ENCODE peak calls at places on chromosomes 1 and 21, in five cellular contexts. One of them, this sample, is unnamed.

GRCh38 chr1:149917590-149918144 is at the start of gene SV2A:
- DNase-seq in PC-9: no peak
- DNase-seq in fibroblast of lung: peak; percentile 77
- DNase-seq in neural progenitor cell: peak; percentile 86
- DNase-seq in GM23338: peak; percentile 87
- DNase-seq in this sample: no peak

GRCh38 chr21:24375201-24375600 is 1232.1 kb downstream of the MRPL39 start:
- DNase-seq in PC-9: no peak
- DNase-seq in fibroblast of lung: no peak
- DNase-seq in neural progenitor cell: no peak
- DNase-seq in GM23338: peak; percentile 34
- DNase-seq in this sample: no peak

GRCh38 chr21:41779659-41780058 is 12.8 kb upstream of the RIPK4 start:
- DNase-seq in PC-9: no peak
- DNase-seq in fibroblast of lung: no peak
- DNase-seq in neural progenitor cell: no peak
- DNase-seq in GM23338: no peak
- DNase-seq in this sample: no peak

GRCh38 chr1:175673236-175674150 is 69.9 kb downstream of the TNR start:
- DNase-seq in PC-9: no peak
- DNase-seq in fibroblast of lung: no peak
- DNase-seq in neural progenitor cell: peak; percentile 52
- DNase-seq in GM23338: no peak
- DNase-seq in this sample: peak; percentile 4

GRCh38 chr1:203534526-203534925 is 40.6 kb downstream of the OPTC start:
- DNase-seq in PC-9: peak; percentile 95
- DNase-seq in fibroblast of lung: peak; percentile 82
- DNase-seq in neural progenitor cell: peak; percentile 1
- DNase-seq in GM23338: no peak
- DNase-seq in this sample: peak; percentile 98

GRCh38 chr1:175367896-175368295 is 175.3 kb upstream of the KIAA0040 start:
- DNase-seq in PC-9: peak; percentile 58
- DNase-seq in fibroblast of lung: no peak
- DNase-seq in neural progenitor cell: no peak
- DNase-seq in GM23338: no peak
- DNase-seq in this sample: no peak

GRCh38 chr1:83090195-83090594 is 908.7 kb downstream of the TTLL7 start:
- DNase-seq in PC-9: peak; percentile 82
- DNase-seq in fibroblast of lung: no peak
- DNase-seq in neural progenitor cell: no peak
- DNase-seq in GM23338: no peak
- DNase-seq in this sample: peak; percentile 10

GRCh38 chr1:11309385-11309784 is 36.4 kb downstream of the UBIAD1 start:
- DNase-seq in PC-9: no peak
- DNase-seq in fibroblast of lung: no peak
- DNase-seq in neural progenitor cell: no peak
- DNase-seq in GM23338: no peak
- DNase-seq in this sample: no peak

GRCh38 chr1:152191260-152191659 is 32.2 kb upstream of the RPTN start:
- DNase-seq in PC-9: no peak
- DNase-seq in fibroblast of lung: no peak
- DNase-seq in neural progenitor cell: no peak
- DNase-seq in GM23338: no peak
- DNase-seq in this sample: peak; percentile 82

GRCh38 chr1:119838255-119838654 is 27.0 kb upstream of the REG4 start:
- DNase-seq in PC-9: no peak
- DNase-seq in fibroblast of lung: no peak
- DNase-seq in neural progenitor cell: no peak
- DNase-seq in GM23338: no peak
- DNase-seq in this sample: peak; percentile 32

GRCh38 chr1:110620686-110621085 is 14.5 kb upstream of the KCNA2 start:
- DNase-seq in PC-9: no peak
- DNase-seq in fibroblast of lung: no peak
- DNase-seq in neural progenitor cell: no peak
- DNase-seq in GM23338: no peak
- DNase-seq in this sample: no peak

GRCh38 chr1:7638078-7638477 is 133.0 kb upstream of the VAMP3 start:
- DNase-seq in PC-9: no peak
- DNase-seq in fibroblast of lung: no peak
- DNase-seq in neural progenitor cell: peak; percentile 58
- DNase-seq in GM23338: no peak
- DNase-seq in this sample: no peak

GRCh38 chr1:99786751-99787501 is 20.5 kb upstream of the FRRS1 start:
- DNase-seq in PC-9: peak; percentile 24
- DNase-seq in fibroblast of lung: no peak
- DNase-seq in neural progenitor cell: no peak
- DNase-seq in GM23338: no peak
- DNase-seq in this sample: no peak

GRCh38 chr1:212628813-212629415 is 20.4 kb downstream of the ATF3 start:
- DNase-seq in PC-9: no peak
- DNase-seq in fibroblast of lung: no peak
- DNase-seq in neural progenitor cell: no peak
- DNase-seq in GM23338: no peak
- DNase-seq in this sample: no peak

GRCh38 chr1:24925082-24925779 is 4.8 kb downstream of the RUNX3 start:
- DNase-seq in PC-9: no peak
- DNase-seq in fibroblast of lung: no peak
- DNase-seq in neural progenitor cell: no peak
- DNase-seq in GM23338: no peak
- DNase-seq in this sample: no peak

GRCh38 chr1:16048573-16049189 is 5.1 kb downstream of the CLCNKB start:
- DNase-seq in PC-9: no peak
- DNase-seq in fibroblast of lung: peak; percentile 49
- DNase-seq in neural progenitor cell: peak; percentile 95
- DNase-seq in GM23338: peak; percentile 97
- DNase-seq in this sample: no peak

GRCh38 chr1:18480315-18481189 is at the start of gene KLHDC7A:
- DNase-seq in PC-9: peak; percentile 91
- DNase-seq in fibroblast of lung: no peak
- DNase-seq in neural progenitor cell: peak; percentile 75
- DNase-seq in GM23338: peak; percentile 94
- DNase-seq in this sample: peak; percentile 20

GRCh38 chr1:86436041-86436440 is 12.1 kb downstream of the CLCA2 start:
- DNase-seq in PC-9: no peak
- DNase-seq in fibroblast of lung: no peak
- DNase-seq in neural progenitor cell: no peak
- DNase-seq in GM23338: no peak
- DNase-seq in this sample: no peak

GRCh38 chr21:45286671-45287437 is 841 bp downstream of the POFUT2 start:
- DNase-seq in PC-9: no peak
- DNase-seq in fibroblast of lung: no peak
- DNase-seq in neural progenitor cell: peak; percentile 94
- DNase-seq in GM23338: peak; percentile 86
- DNase-seq in this sample: no peak

GRCh38 chr1:178086294-178087255 is 7.3 kb upstream of the RASAL2 start:
- DNase-seq in PC-9: no peak
- DNase-seq in fibroblast of lung: peak; percentile 34
- DNase-seq in neural progenitor cell: no peak
- DNase-seq in GM23338: no peak
- DNase-seq in this sample: no peak

GRCh38 chr1:199029401-199029800 is 390.6 kb downstream of the PTPRC start:
- DNase-seq in PC-9: no peak
- DNase-seq in fibroblast of lung: no peak
- DNase-seq in neural progenitor cell: no peak
- DNase-seq in GM23338: no peak
- DNase-seq in this sample: peak; percentile 75

GRCh38 chr1:196970182-196970581 is 7.2 kb upstream of the CFHR5 start:
- DNase-seq in PC-9: no peak
- DNase-seq in fibroblast of lung: no peak
- DNase-seq in neural progenitor cell: no peak
- DNase-seq in GM23338: no peak
- DNase-seq in this sample: no peak

GRCh38 chr1:8091691-8092090 is 65.6 kb upstream of the ERRFI1 start:
- DNase-seq in PC-9: no peak
- DNase-seq in fibroblast of lung: no peak
- DNase-seq in neural progenitor cell: no peak
- DNase-seq in GM23338: no peak
- DNase-seq in this sample: no peak

GRCh38 chr1:205144751-205145150 is 23.0 kb upstream of the RBBP5 start:
- DNase-seq in PC-9: peak; percentile 46
- DNase-seq in fibroblast of lung: peak; percentile 59
- DNase-seq in neural progenitor cell: no peak
- DNase-seq in GM23338: no peak
- DNase-seq in this sample: no peak

GRCh38 chr1:119288751-119289150 is 79.8 kb upstream of the HAO2 start:
- DNase-seq in PC-9: no peak
- DNase-seq in fibroblast of lung: no peak
- DNase-seq in neural progenitor cell: no peak
- DNase-seq in GM23338: no peak
- DNase-seq in this sample: no peak

GRCh38 chr1:58841455-58841854 is 57.6 kb upstream of the JUN start:
- DNase-seq in PC-9: no peak
- DNase-seq in fibroblast of lung: no peak
- DNase-seq in neural progenitor cell: peak; percentile 34
- DNase-seq in GM23338: peak; percentile 74
- DNase-seq in this sample: no peak

GRCh38 chr1:214277704-214278635 is 3.0 kb upstream of the SMYD2 start:
- DNase-seq in PC-9: no peak
- DNase-seq in fibroblast of lung: no peak
- DNase-seq in neural progenitor cell: no peak
- DNase-seq in GM23338: no peak
- DNase-seq in this sample: no peak

GRCh38 chr1:236673284-236673919 is 12.9 kb upstream of the ACTN2 start:
- DNase-seq in PC-9: no peak
- DNase-seq in fibroblast of lung: peak; percentile 48
- DNase-seq in neural progenitor cell: no peak
- DNase-seq in GM23338: no peak
- DNase-seq in this sample: no peak

GRCh38 chr1:43632135-43632670 is 17.7 kb upstream of the KDM4A start:
- DNase-seq in PC-9: no peak
- DNase-seq in fibroblast of lung: no peak
- DNase-seq in neural progenitor cell: peak; percentile 10
- DNase-seq in GM23338: peak; percentile 22
- DNase-seq in this sample: no peak

GRCh38 chr1:118461154-118461553 is 276.1 kb upstream of the SPAG17 start:
- DNase-seq in PC-9: no peak
- DNase-seq in fibroblast of lung: no peak
- DNase-seq in neural progenitor cell: peak; percentile 9
- DNase-seq in GM23338: peak; percentile 20
- DNase-seq in this sample: no peak

GRCh38 chr1:228883535-228883934 is 148.3 kb downstream of the RHOU start:
- DNase-seq in PC-9: no peak
- DNase-seq in fibroblast of lung: no peak
- DNase-seq in neural progenitor cell: no peak
- DNase-seq in GM23338: no peak
- DNase-seq in this sample: no peak

GRCh38 chr1:223209293-223209898 is 66.3 kb upstream of the TLR5 start:
- DNase-seq in PC-9: no peak
- DNase-seq in fibroblast of lung: no peak
- DNase-seq in neural progenitor cell: no peak
- DNase-seq in GM23338: no peak
- DNase-seq in this sample: no peak
- TF ChIP-seq EZH2 in PC-9: no peak
- TF ChIP-seq EZH2 in fibroblast of lung: no peak
- TF ChIP-seq EZH2 in neural progenitor cell: no peak
- TF ChIP-seq EZH2 in GM23338: no peak
- TF ChIP-seq EZH2 in this sample: no peak

DNA sequence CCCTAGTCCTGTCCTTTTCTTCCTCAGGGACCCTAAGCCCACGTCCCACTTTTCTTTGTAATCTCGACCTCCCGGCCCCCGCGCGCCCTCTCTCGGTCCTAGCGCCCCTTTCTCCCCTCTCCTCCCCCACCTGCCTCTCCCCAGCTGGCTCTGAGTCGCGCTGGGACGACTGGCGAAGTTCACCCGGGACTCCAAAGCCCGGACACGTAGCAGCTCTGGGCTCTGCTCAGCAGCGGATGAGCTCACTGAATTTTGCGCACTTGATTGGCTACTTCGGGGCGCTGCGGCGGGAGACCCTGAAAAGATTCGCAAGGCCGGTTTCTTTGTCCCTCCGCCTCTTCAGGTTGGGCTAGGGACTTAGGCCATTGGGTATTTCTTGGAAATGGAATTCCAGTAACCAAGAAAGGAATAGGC is 16.3 kb upstream of the ACKR1 start:
- DNase-seq in PC-9: no peak
- DNase-seq in fibroblast of lung: peak; percentile 10
- DNase-seq in neural progenitor cell: peak; percentile 95
- DNase-seq in GM23338: peak; percentile 97
- DNase-seq in this sample: no peak
- TF ChIP-seq EZH2 in PC-9: no peak
- TF ChIP-seq EZH2 in fibroblast of lung: no peak
- TF ChIP-seq EZH2 in neural progenitor cell: peak; percentile 49
- TF ChIP-seq EZH2 in GM23338: no peak
- TF ChIP-seq EZH2 in this sample: no peak

DNA sequence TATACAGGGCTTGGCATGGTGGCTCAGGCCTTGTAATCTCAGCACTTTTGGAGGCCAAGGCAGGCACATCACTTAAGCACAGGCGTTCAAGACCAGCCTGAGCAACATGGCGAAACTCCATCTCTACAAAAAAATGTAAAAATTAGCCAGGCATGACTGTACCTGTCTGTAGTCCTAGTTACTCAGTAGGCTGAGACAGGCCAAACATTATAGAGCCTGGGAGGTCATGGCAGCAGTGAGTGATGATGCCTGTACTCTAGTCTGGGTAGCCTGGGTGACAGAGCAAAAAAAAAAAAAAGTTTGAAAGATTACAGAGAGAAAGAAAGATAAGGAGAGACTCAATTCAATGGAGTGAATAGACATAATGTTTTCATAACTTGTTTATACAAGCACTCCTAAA is 556.5 kb upstream of the BRINP3 start:
- DNase-seq in PC-9: no peak
- DNase-seq in fibroblast of lung: no peak
- DNase-seq in neural progenitor cell: no peak
- DNase-seq in GM23338: no peak
- DNase-seq in this sample: no peak
- TF ChIP-seq EZH2 in PC-9: no peak
- TF ChIP-seq EZH2 in fibroblast of lung: no peak
- TF ChIP-seq EZH2 in neural progenitor cell: no peak
- TF ChIP-seq EZH2 in GM23338: no peak
- TF ChIP-seq EZH2 in this sample: no peak

GRCh38 chr21:34887729-34888568 is 161.2 kb downstream of the RUNX1 start:
- DNase-seq in PC-9: peak; percentile 81
- DNase-seq in fibroblast of lung: peak; percentile 94
- DNase-seq in neural progenitor cell: peak; percentile 54
- DNase-seq in GM23338: peak; percentile 35
- DNase-seq in this sample: peak; percentile 93

GRCh38 chr21:34889537-34890257 is 159.4 kb downstream of the RUNX1 start:
- DNase-seq in PC-9: peak; percentile 56
- DNase-seq in fibroblast of lung: peak; percentile 80
- DNase-seq in neural progenitor cell: peak; percentile 90
- DNase-seq in GM23338: peak; percentile 50
- DNase-seq in this sample: peak; percentile 82

GRCh38 chr21:34890258-34890723 is 158.8 kb downstream of the RUNX1 start:
- DNase-seq in PC-9: no peak
- DNase-seq in fibroblast of lung: no peak
- DNase-seq in neural progenitor cell: no peak
- DNase-seq in GM23338: peak; percentile 76
- DNase-seq in this sample: no peak

GRCh38 chr21:34888569-34889286 is 160.4 kb downstream of the RUNX1 start:
- DNase-seq in PC-9: peak; percentile 78
- DNase-seq in fibroblast of lung: peak; percentile 95
- DNase-seq in neural progenitor cell: peak; percentile 96
- DNase-seq in GM23338: peak; percentile 98
- DNase-seq in this sample: peak; percentile 93

DNA sequence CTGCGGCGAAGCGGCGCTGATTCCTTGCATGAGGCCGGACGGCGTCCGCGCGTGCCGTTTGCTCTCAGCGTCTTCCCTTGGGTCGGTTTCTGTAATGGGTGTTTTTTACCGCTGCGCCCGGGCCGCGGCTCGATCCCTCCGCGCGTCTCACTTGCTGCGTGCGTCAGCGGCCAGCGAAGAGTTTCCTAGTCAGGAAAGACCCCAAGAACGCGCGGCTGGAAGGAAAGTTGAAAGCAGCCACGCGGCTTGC is 159.9 kb downstream of the RUNX1 start:
- DNase-seq in PC-9: no peak
- DNase-seq in fibroblast of lung: peak; percentile 79
- DNase-seq in neural progenitor cell: no peak
- DNase-seq in GM23338: peak; percentile 46
- DNase-seq in this sample: peak; percentile 78
- TF ChIP-seq EZH2 in PC-9: no peak
- TF ChIP-seq EZH2 in fibroblast of lung: no peak
- TF ChIP-seq EZH2 in neural progenitor cell: no peak
- TF ChIP-seq EZH2 in GM23338: no peak
- TF ChIP-seq EZH2 in this sample: no peak

This sample was measured in mammary epithelial cell.